ENCODE peak calls at places on chromosome 22, in six cellular contexts. One of them, this sample, is unnamed.

GRCh38 chr22:22520020-22520656 is at the start of gene ZNF280A:
- DNase-seq in tibial nerve: peak; percentile 42
- DNase-seq in body of pancreas: no peak
- DNase-seq in breast epithelium: no peak
- DNase-seq in upper lobe of left lung: no peak
- DNase-seq in spleen: no peak
- DNase-seq in this sample: peak; percentile 25

GRCh38 chr22:21942407-21942895 is 10.2 kb downstream of the PPM1F start:
- DNase-seq in tibial nerve: peak; percentile 52
- DNase-seq in spleen: peak; percentile 92
- DNase-seq in body of pancreas: peak; percentile 47
- DNase-seq in breast epithelium: peak; percentile 51
- DNase-seq in upper lobe of left lung: peak; percentile 77
- DNase-seq in this sample: peak; percentile 96

GRCh38 chr22:35648066-35649025 is at the start of gene APOL6:
- DNase-seq in upper lobe of left lung: peak; percentile 57
- DNase-seq in breast epithelium: no peak
- DNase-seq in spleen: peak; percentile 81
- DNase-seq in body of pancreas: peak; percentile 26
- DNase-seq in tibial nerve: peak; percentile 38
- DNase-seq in this sample: peak; percentile 82

GRCh38 chr22:43535741-43536140 is 123.9 kb downstream of the MPPED1 start:
- DNase-seq in tibial nerve: no peak
- DNase-seq in breast epithelium: no peak
- DNase-seq in spleen: no peak
- DNase-seq in body of pancreas: no peak
- DNase-seq in upper lobe of left lung: no peak
- DNase-seq in this sample: no peak

GRCh38 chr22:19446603-19447387 is 716 bp downstream of the C22orf39 start:
- DNase-seq in body of pancreas: no peak
- DNase-seq in spleen: no peak
- DNase-seq in breast epithelium: no peak
- DNase-seq in upper lobe of left lung: peak; percentile 28
- DNase-seq in tibial nerve: no peak
- DNase-seq in this sample: peak; percentile 78

GRCh38 chr22:36541831-36542391 is 12.9 kb upstream of the EIF3D start:
- DNase-seq in body of pancreas: no peak
- DNase-seq in breast epithelium: no peak
- DNase-seq in tibial nerve: no peak
- DNase-seq in upper lobe of left lung: no peak
- DNase-seq in spleen: no peak
- DNase-seq in this sample: no peak

GRCh38 chr22:19933328-19934241 is 8.0 kb upstream of the COMT start:
- DNase-seq in body of pancreas: no peak
- DNase-seq in tibial nerve: no peak
- DNase-seq in upper lobe of left lung: no peak
- DNase-seq in breast epithelium: no peak
- DNase-seq in spleen: peak; percentile 31
- DNase-seq in this sample: no peak

GRCh38 chr22:43478621-43479285 is 66.9 kb downstream of the MPPED1 start:
- DNase-seq in breast epithelium: no peak
- DNase-seq in spleen: peak; percentile 66
- DNase-seq in tibial nerve: no peak
- DNase-seq in upper lobe of left lung: no peak
- DNase-seq in body of pancreas: no peak
- DNase-seq in this sample: no peak

GRCh38 chr22:28231423-28231822 is 312.4 kb upstream of the PITPNB start:
- DNase-seq in upper lobe of left lung: no peak
- DNase-seq in breast epithelium: no peak
- DNase-seq in tibial nerve: no peak
- DNase-seq in spleen: no peak
- DNase-seq in body of pancreas: no peak
- DNase-seq in this sample: no peak

GRCh38 chr22:17217179-17217578 is 2.1 kb downstream of the ADA2 start:
- DNase-seq in body of pancreas: no peak
- DNase-seq in spleen: no peak
- DNase-seq in tibial nerve: no peak
- DNase-seq in breast epithelium: no peak
- DNase-seq in upper lobe of left lung: no peak
- DNase-seq in this sample: no peak

GRCh38 chr22:17213976-17214375 is 5.3 kb downstream of the ADA2 start:
- DNase-seq in breast epithelium: no peak
- DNase-seq in spleen: no peak
- DNase-seq in upper lobe of left lung: peak; percentile 74
- DNase-seq in tibial nerve: peak; percentile 51
- DNase-seq in body of pancreas: peak; percentile 77
- DNase-seq in this sample: no peak

GRCh38 chr22:17222503-17222902 is 3.3 kb upstream of the ADA2 start:
- DNase-seq in body of pancreas: no peak
- DNase-seq in tibial nerve: no peak
- DNase-seq in spleen: no peak
- DNase-seq in breast epithelium: no peak
- DNase-seq in upper lobe of left lung: no peak
- DNase-seq in this sample: no peak

GRCh38 chr22:17214416-17215043 is 4.7 kb downstream of the ADA2 start:
- DNase-seq in body of pancreas: no peak
- DNase-seq in upper lobe of left lung: no peak
- DNase-seq in spleen: no peak
- DNase-seq in breast epithelium: no peak
- DNase-seq in tibial nerve: no peak
- DNase-seq in this sample: no peak

GRCh38 chr22:17218341-17218740 is 894 bp downstream of the ADA2 start:
- DNase-seq in body of pancreas: no peak
- DNase-seq in upper lobe of left lung: no peak
- DNase-seq in breast epithelium: no peak
- DNase-seq in spleen: no peak
- DNase-seq in tibial nerve: no peak
- DNase-seq in this sample: no peak
- H3K4me3 ChIP-seq in body of pancreas: no peak overlapping the region
- H3K4me3 ChIP-seq in upper lobe of left lung: no peak overlapping the region
- H3K4me3 ChIP-seq in breast epithelium: no peak overlapping the region
- H3K4me3 ChIP-seq in spleen: peak overlapping the region; percentile 43
- H3K4me3 ChIP-seq in tibial nerve: no peak overlapping the region
- H3K4me3 ChIP-seq in this sample: no peak overlapping the region

GRCh38 chr22:41021655-41022454 is 70.5 kb upstream of the EP300 start:
- DNase-seq in spleen: peak; percentile 93
- DNase-seq in breast epithelium: peak; percentile 50
- DNase-seq in upper lobe of left lung: peak; percentile 71
- DNase-seq in tibial nerve: peak; percentile 63
- DNase-seq in body of pancreas: peak; percentile 66
- DNase-seq in this sample: peak; percentile 95
- TF ChIP-seq POLR2A in spleen: no peak
- TF ChIP-seq POLR2A in breast epithelium: peak; percentile 29
- TF ChIP-seq POLR2A in upper lobe of left lung: peak; percentile 16
- TF ChIP-seq POLR2A in tibial nerve: no peak
- TF ChIP-seq POLR2A in body of pancreas: peak; percentile 72
- TF ChIP-seq POLR2A in this sample: no peak

DNA sequence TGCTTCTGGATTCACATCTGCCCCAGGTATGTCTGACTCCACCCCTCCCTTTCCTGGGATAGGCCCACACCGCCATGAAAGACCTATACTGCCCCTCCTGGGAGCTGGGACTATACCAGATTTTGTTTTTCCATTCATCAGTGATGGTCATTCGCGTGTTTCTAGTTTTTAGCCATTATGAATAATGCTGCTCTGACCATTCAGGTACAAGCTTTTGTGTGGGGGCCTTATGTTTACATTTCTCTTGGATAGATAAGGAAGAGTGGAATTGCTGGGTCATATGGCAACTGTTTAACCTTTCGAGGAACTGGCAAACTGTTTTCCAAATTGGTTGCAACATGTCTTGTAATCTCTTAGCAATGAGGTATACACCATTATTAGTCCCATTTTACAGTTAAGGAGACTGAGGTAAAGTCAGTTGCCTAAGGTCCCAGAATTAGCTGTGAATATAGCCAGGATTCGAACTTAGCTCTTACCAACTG is 1.2 kb upstream of the TBC1D10A start:
- DNase-seq in breast epithelium: no peak
- DNase-seq in tibial nerve: no peak
- DNase-seq in body of pancreas: peak; percentile 58
- DNase-seq in spleen: no peak
- DNase-seq in upper lobe of left lung: no peak
- DNase-seq in this sample: no peak
- TF ChIP-seq CTCF in breast epithelium: no peak
- TF ChIP-seq CTCF in tibial nerve: no peak
- TF ChIP-seq CTCF in body of pancreas: peak; percentile 44
- TF ChIP-seq CTCF in spleen: no peak
- TF ChIP-seq CTCF in upper lobe of left lung: no peak
- TF ChIP-seq CTCF in this sample: no peak

DNA sequence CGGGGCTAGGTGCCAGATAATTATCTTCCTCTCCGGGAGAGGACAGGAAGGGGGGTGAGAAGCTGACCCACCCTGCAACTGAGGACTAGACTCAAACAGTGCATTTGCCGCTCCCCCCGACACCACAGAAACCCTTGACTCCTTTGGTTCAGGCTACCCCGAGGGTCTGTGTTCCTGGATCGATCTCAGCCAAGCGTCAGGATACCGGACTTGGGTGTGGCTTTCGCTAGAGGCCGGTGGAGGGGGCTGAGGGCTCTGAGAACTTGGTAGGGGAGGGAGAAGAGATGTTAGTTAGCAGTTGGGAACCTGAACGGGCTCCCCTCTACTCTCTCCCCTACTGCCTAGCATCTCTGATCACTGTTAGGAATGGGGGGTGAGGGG is 840 bp downstream of the SEZ6L start:
- DNase-seq in upper lobe of left lung: no peak
- DNase-seq in breast epithelium: no peak
- DNase-seq in tibial nerve: no peak
- DNase-seq in body of pancreas: no peak
- DNase-seq in spleen: no peak
- DNase-seq in this sample: no peak
- H3K4me3 ChIP-seq in upper lobe of left lung: no peak overlapping the region
- H3K4me3 ChIP-seq in breast epithelium: peak overlapping the region; percentile 51
- H3K4me3 ChIP-seq in tibial nerve: no peak overlapping the region
- H3K4me3 ChIP-seq in body of pancreas: no peak overlapping the region
- H3K4me3 ChIP-seq in spleen: peak overlapping the region; percentile 23
- H3K4me3 ChIP-seq in this sample: no peak overlapping the region

GRCh38 chr22:30291334-30291892 is 2.1 kb upstream of the CASTOR1 start:
- DNase-seq in body of pancreas: no peak
- DNase-seq in tibial nerve: no peak
- DNase-seq in spleen: no peak
- DNase-seq in upper lobe of left lung: no peak
- DNase-seq in breast epithelium: peak; percentile 37
- DNase-seq in this sample: no peak
- TF ChIP-seq POLR2A in body of pancreas: peak; percentile 40
- TF ChIP-seq POLR2A in tibial nerve: no peak
- TF ChIP-seq POLR2A in spleen: no peak
- TF ChIP-seq POLR2A in upper lobe of left lung: no peak
- TF ChIP-seq POLR2A in breast epithelium: no peak
- TF ChIP-seq POLR2A in this sample: no peak

DNA sequence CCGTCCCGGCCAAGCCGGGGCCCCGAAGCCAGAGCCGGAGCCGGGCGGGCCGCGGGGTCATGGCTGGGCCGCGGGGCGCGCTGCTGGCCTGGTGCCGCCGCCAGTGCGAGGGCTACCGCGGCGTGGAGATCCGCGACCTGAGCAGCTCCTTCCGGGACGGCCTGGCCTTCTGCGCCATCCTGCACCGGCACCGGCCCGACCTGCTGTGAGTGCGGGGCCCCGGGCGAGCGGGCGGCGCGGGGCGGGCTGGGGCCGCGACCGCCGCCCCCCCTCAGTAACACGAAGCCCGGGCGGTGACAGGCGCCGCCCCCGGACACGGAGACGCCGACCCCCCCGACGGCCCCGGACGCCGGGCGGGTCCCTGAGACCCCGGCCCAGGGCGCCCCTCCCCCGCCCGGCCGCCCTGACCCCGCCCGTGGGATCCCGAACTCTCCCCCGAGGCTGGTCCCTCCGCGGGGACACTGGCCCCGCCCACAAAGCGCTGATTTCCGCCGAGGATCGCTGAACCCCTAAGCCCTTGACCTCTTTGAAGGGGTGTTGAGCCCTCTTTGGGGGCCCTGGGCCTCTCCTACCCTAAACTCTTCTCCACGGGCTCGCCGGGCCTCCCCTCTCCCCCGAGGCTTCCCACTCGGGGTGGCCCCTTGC is 389 bp downstream of the MICALL1 start:
- DNase-seq in spleen: peak; percentile 89
- DNase-seq in upper lobe of left lung: no peak
- DNase-seq in tibial nerve: no peak
- DNase-seq in breast epithelium: no peak
- DNase-seq in body of pancreas: no peak
- DNase-seq in this sample: no peak
- TF ChIP-seq CTCF in spleen: no peak
- TF ChIP-seq CTCF in upper lobe of left lung: no peak
- TF ChIP-seq CTCF in tibial nerve: no peak
- TF ChIP-seq CTCF in breast epithelium: no peak
- TF ChIP-seq CTCF in body of pancreas: no peak
- TF ChIP-seq CTCF in this sample: no peak

This sample was measured in lower leg skin.